ENCODE peak calls at places on chromosomes 4 and X, in nine cellular contexts. L is CD4-positive, alpha-beta memory T cell; V is Daoy; K is thyroid gland; D is T-helper 2 cell; Q is ACHN; Z is A172; X is lung microvascular endothelial cell; A is endodermal cell. U is an unnamed sample.
A peak's percentile ranks its signal among the peaks of the same experiment; 100 is the strongest.

GRCh38 chrX:144896323-144896722 is 351.0 kb upstream of the SPANXN1 start:
- DNase-seq in L (no peak), Z (peak; percentile 20), K (no peak), X (no peak), V (no peak), Q (no peak), D (no peak), A (no peak), U (no peak)

GRCh38 chr4:38728651-38729141 is 54.1 kb downstream of the TLR10 start:
- DNase-seq in X (no peak), V (peak; percentile 13), L (no peak), A (peak; percentile 80), K (peak; percentile 64), Z (peak; percentile 11), Q (no peak), D (no peak), U (no peak)

GRCh38 chr4:83138979-83139378 is 24.4 kb upstream of the PLAC8 start:
- DNase-seq in Q (no peak), L (no peak), X (no peak), K (no peak), V (no peak), Z (no peak), A (no peak), D (no peak), U (no peak)

GRCh38 chr4:25481648-25482047 is 104.6 kb downstream of the ANAPC4 start:
- DNase-seq in D (no peak), A (no peak), Q (no peak), L (no peak), X (no peak), K (no peak), V (no peak), Z (no peak), U (no peak)

GRCh38 chr4:83217721-83218522 is 66.7 kb downstream of the COQ2 start:
- DNase-seq in Z (no peak), K (no peak), V (peak; percentile 3), L (peak; percentile 89), A (no peak), Q (no peak), D (peak; percentile 30), X (peak; percentile 24), U (peak; percentile 65)

GRCh38 chr4:55398461-55398860 is 2.7 kb downstream of the TMEM165 start:
- DNase-seq in V (peak; percentile 1), D (no peak), K (no peak), L (no peak), X (no peak), Z (no peak), A (no peak), Q (peak; percentile 9), U (no peak)

GRCh38 chr4:167802463-167803212 is 289.7 kb upstream of the ANXA10 start:
- DNase-seq in V (no peak), X (no peak), Z (no peak), L (no peak), A (no peak), K (no peak), Q (no peak), D (no peak), U (no peak)

GRCh38 chrX:49209434-49210251 is 9.7 kb upstream of the SYP start:
- DNase-seq in V (peak; percentile 41), Q (no peak), L (no peak), D (no peak), K (no peak), Z (no peak), X (peak; percentile 29), A (peak; percentile 71), U (no peak)

GRCh38 chr4:142840516-142841123 is 5.5 kb downstream of the INPP4B start:
- DNase-seq in Q (peak; percentile 41), X (peak; percentile 72), K (no peak), D (no peak), A (no peak), V (no peak), L (peak; percentile 35), Z (peak; percentile 16), U (no peak)

GRCh38 chr4:173211838-173212237 is 43.2 kb downstream of the GALNT7 start:
- DNase-seq in A (no peak), X (peak; percentile 45), D (no peak), V (peak; percentile 67), Z (peak; percentile 88), Q (peak; percentile 88), K (no peak), L (no peak), U (no peak)

GRCh38 chr4:4712800-4713528 is 146.5 kb upstream of the MSX1 start:
- DNase-seq in Z (no peak), K (no peak), X (peak; percentile 16), V (no peak), A (peak; percentile 38), L (no peak), Q (no peak), D (no peak), U (no peak)

GRCh38 chrX:104166735-104167436 is 633 bp downstream of the FAM199X start:
- DNase-seq in X (no peak), D (no peak), L (no peak), A (no peak), V (peak; percentile 1), K (no peak), Z (peak; percentile 1), Q (no peak), U (peak; percentile 4)

GRCh38 chr4:169362607-169363006 is 91.9 kb upstream of the SH3RF1 start:
- DNase-seq in K (no peak), D (no peak), A (no peak), Z (no peak), X (peak; percentile 9), V (no peak), L (no peak), Q (no peak), U (no peak)

GRCh38 chrX:85288992-85289723 is 45.4 kb downstream of the ZNF711 start:
- DNase-seq in D (no peak), V (no peak), L (no peak), K (no peak), A (no peak), X (no peak), Z (no peak), Q (no peak), U (no peak)

GRCh38 chrX:149962859-149963757 is 24.8 kb upstream of the EOLA2 start:
- DNase-seq in V (peak; percentile 51), K (peak; percentile 37), A (peak; percentile 68), L (peak; percentile 2), X (peak; percentile 81), D (no peak), Z (peak; percentile 64), Q (peak; percentile 57), U (no peak)

GRCh38 chr4:105147226-105148151 is 813 bp downstream of the TET2 start:
- DNase-seq in L (peak; percentile 17), A (peak; percentile 82), Q (peak; percentile 36), Z (peak; percentile 27), X (peak; percentile 55), K (peak; percentile 25), V (peak; percentile 19), D (peak; percentile 7), U (peak; percentile 9)

GRCh38 chrX:1453951-1454785 is 1.5 kb upstream of the ASMTL start:
- DNase-seq in Q (peak; percentile 65), K (peak; percentile 83), V (peak; percentile 75), X (peak; percentile 91), A (peak; percentile 97), Z (peak; percentile 78), D (peak; percentile 82), L (peak; percentile 86), U (peak; percentile 94)

GRCh38 chr4:3364634-3365314 is 72.0 kb downstream of the RGS12 start:
- DNase-seq in D (no peak), K (no peak), Q (no peak), Z (no peak), V (no peak), A (no peak), L (no peak), X (no peak), U (no peak)

GRCh38 chr4:67871867-67872266 is 11.9 kb downstream of the TMPRSS11D start:
- DNase-seq in L (no peak), A (no peak), X (peak; percentile 71), Z (peak; percentile 46), K (no peak), D (no peak), V (no peak), Q (peak; percentile 38), U (no peak)

GRCh38 chrX:44897539-44897938 is 24.6 kb downstream of the KDM6A start:
- DNase-seq in K (no peak), D (no peak), Z (no peak), Q (no peak), V (no peak), L (no peak), X (no peak), A (no peak), U (no peak)

GRCh38 chrX:320126-320783 is 1.7 kb upstream of the GTPBP6 start:
- DNase-seq in Q (no peak), D (no peak), A (no peak), X (no peak), Z (no peak), V (no peak), L (peak; percentile 30), K (peak; percentile 17), U (no peak)

GRCh38 chr4:157204634-157205244 is 15.8 kb upstream of the GRIA2 start:
- DNase-seq in A (peak; percentile 90), Q (peak; percentile 3), Z (no peak), D (no peak), K (no peak), X (peak; percentile 58), L (no peak), V (peak; percentile 21), U (no peak)

GRCh38 chrX:11393949-11394654 is 100.9 kb downstream of the AMELX start:
- DNase-seq in A (no peak), X (no peak), V (no peak), Z (no peak), D (no peak), Q (no peak), K (no peak), L (no peak), U (no peak)

GRCh38 chr4:40502936-40503335 is 126.7 kb downstream of the RBM47 start:
- DNase-seq in X (no peak), K (no peak), A (no peak), Q (no peak), V (no peak), Z (no peak), L (no peak), D (no peak), U (no peak)

GRCh38 chr4:148447672-148448071 is 5.5 kb upstream of the NR3C2 start:
- DNase-seq in Q (no peak), D (peak; percentile 15), V (peak; percentile 2), X (peak; percentile 66), K (no peak), L (peak; percentile 49), Z (no peak), A (no peak), U (no peak)

GRCh38 chr4:28449080-28449479 is 1588.4 kb downstream of the STIM2 start:
- DNase-seq in K (no peak), V (no peak), D (no peak), Z (no peak), A (no peak), X (no peak), Q (no peak), L (no peak), U (no peak)

GRCh38 chr4:21476753-21477152 is 471.8 kb downstream of the KCNIP4 start:
- DNase-seq in A (peak; percentile 93), Z (no peak), D (no peak), X (no peak), L (no peak), Q (peak; percentile 27), K (no peak), V (no peak), U (no peak)

GRCh38 chr4:186634591-186635128 is 79.3 kb upstream of the MTNR1A start:
- DNase-seq in D (no peak), X (no peak), L (no peak), A (no peak), Q (no peak), V (no peak), Z (no peak), K (no peak), U (no peak)

GRCh38 chr4:153555730-153556440 is 89.7 kb downstream of the TMEM131L start:
- DNase-seq in D (no peak), Q (no peak), A (no peak), V (peak; percentile 54), X (peak; percentile 97), Z (peak; percentile 33), L (no peak), K (peak; percentile 75), U (no peak)

GRCh38 chrX:108001218-108001814 is 19.1 kb upstream of the TEX13B start:
- DNase-seq in L (peak; percentile 60), D (no peak), Q (no peak), K (peak; percentile 8), V (peak; percentile 27), A (peak; percentile 57), Z (peak; percentile 25), X (peak; percentile 63), U (peak; percentile 25)

GRCh38 chr4:15577508-15577907 is 77.6 kb downstream of the FBXL5 start:
- DNase-seq in D (no peak), K (no peak), L (no peak), A (no peak), X (no peak), Q (no peak), Z (no peak), V (no peak), U (no peak)

U was measured in CD4-positive, alpha-beta T cell.